ENCODE peak calls at places on chromosomes 12 and 14, in four cellular contexts. One of them, this sample, is unnamed.

GRCh38 chr14:66074546-66074945 is 411.6 kb upstream of the CCDC196 start:
- DNase-seq in activated CD4-positive, alpha-beta T cell treated with anti-CD3 and anti-CD28 coated beads, Interleukin-2, amount 50 U/mL, for 4 hours: no peak
- DNase-seq in Calu3: no peak
- DNase-seq in germinal center: no peak
- DNase-seq in this sample: no peak

GRCh38 chr14:70666364-70666691 is 24.6 kb downstream of the TTC9 start:
- DNase-seq in Calu3: no peak
- DNase-seq in activated CD4-positive, alpha-beta T cell treated with anti-CD3 and anti-CD28 coated beads, Interleukin-2, amount 50 U/mL, for 4 hours: no peak
- DNase-seq in germinal center: no peak
- DNase-seq in this sample: peak

GRCh38 chr14:38731962-38732361 is 371.1 kb downstream of the SEC23A start:
- DNase-seq in Calu3: no peak
- DNase-seq in activated CD4-positive, alpha-beta T cell treated with anti-CD3 and anti-CD28 coated beads, Interleukin-2, amount 50 U/mL, for 4 hours: no peak
- DNase-seq in germinal center: no peak
- DNase-seq in this sample: no peak

GRCh38 chr14:71362920-71363584 is 455.8 kb downstream of the PCNX1 start:
- DNase-seq in activated CD4-positive, alpha-beta T cell treated with anti-CD3 and anti-CD28 coated beads, Interleukin-2, amount 50 U/mL, for 4 hours: no peak
- DNase-seq in germinal center: no peak
- DNase-seq in Calu3: no peak
- DNase-seq in this sample: peak

GRCh38 chr12:131734336-131735152 is 23.7 kb downstream of the SFSWAP start:
- DNase-seq in activated CD4-positive, alpha-beta T cell treated with anti-CD3 and anti-CD28 coated beads, Interleukin-2, amount 50 U/mL, for 4 hours: no peak
- DNase-seq in Calu3: no peak
- DNase-seq in germinal center: no peak
- DNase-seq in this sample: no peak

GRCh38 chr14:106024983-106025604 is 498.7 kb downstream of the TMEM121 start:
- DNase-seq in germinal center: no peak
- DNase-seq in Calu3: no peak
- DNase-seq in activated CD4-positive, alpha-beta T cell treated with anti-CD3 and anti-CD28 coated beads, Interleukin-2, amount 50 U/mL, for 4 hours: no peak
- DNase-seq in this sample: no peak

GRCh38 chr12:51926718-51927117 is 19.4 kb downstream of the ACVRL1 start:
- DNase-seq in germinal center: peak
- DNase-seq in activated CD4-positive, alpha-beta T cell treated with anti-CD3 and anti-CD28 coated beads, Interleukin-2, amount 50 U/mL, for 4 hours: peak
- DNase-seq in Calu3: peak
- DNase-seq in this sample: peak

GRCh38 chr14:66746316-66747006 is 238.5 kb downstream of the GPHN start:
- DNase-seq in Calu3: peak
- DNase-seq in germinal center: peak
- DNase-seq in activated CD4-positive, alpha-beta T cell treated with anti-CD3 and anti-CD28 coated beads, Interleukin-2, amount 50 U/mL, for 4 hours: no peak
- DNase-seq in this sample: peak

GRCh38 chr12:117921922-117922777 is 46.6 kb downstream of the KSR2 start:
- DNase-seq in germinal center: no peak
- DNase-seq in activated CD4-positive, alpha-beta T cell treated with anti-CD3 and anti-CD28 coated beads, Interleukin-2, amount 50 U/mL, for 4 hours: no peak
- DNase-seq in Calu3: no peak
- DNase-seq in this sample: no peak

GRCh38 chr12:67456281-67456918 is 187.2 kb downstream of the CAND1 start:
- DNase-seq in activated CD4-positive, alpha-beta T cell treated with anti-CD3 and anti-CD28 coated beads, Interleukin-2, amount 50 U/mL, for 4 hours: no peak
- DNase-seq in germinal center: no peak
- DNase-seq in Calu3: no peak
- DNase-seq in this sample: peak

GRCh38 chr12:52266514-52266913 is 7.9 kb upstream of the KRT86 start:
- DNase-seq in Calu3: no peak
- DNase-seq in activated CD4-positive, alpha-beta T cell treated with anti-CD3 and anti-CD28 coated beads, Interleukin-2, amount 50 U/mL, for 4 hours: no peak
- DNase-seq in germinal center: no peak
- DNase-seq in this sample: no peak

GRCh38 chr12:56614627-56615026 is 15.5 kb downstream of the BAZ2A start:
- DNase-seq in germinal center: no peak
- DNase-seq in activated CD4-positive, alpha-beta T cell treated with anti-CD3 and anti-CD28 coated beads, Interleukin-2, amount 50 U/mL, for 4 hours: no peak
- DNase-seq in Calu3: no peak
- DNase-seq in this sample: no peak

GRCh38 chr14:50342211-50343080 is 30.3 kb downstream of the DMAC2L start:
- DNase-seq in Calu3: no peak
- DNase-seq in activated CD4-positive, alpha-beta T cell treated with anti-CD3 and anti-CD28 coated beads, Interleukin-2, amount 50 U/mL, for 4 hours: peak
- DNase-seq in germinal center: peak
- DNase-seq in this sample: peak

GRCh38 chr12:121079736-121080272 is 40.8 kb upstream of the OASL start:
- DNase-seq in germinal center: no peak
- DNase-seq in Calu3: no peak
- DNase-seq in activated CD4-positive, alpha-beta T cell treated with anti-CD3 and anti-CD28 coated beads, Interleukin-2, amount 50 U/mL, for 4 hours: no peak
- DNase-seq in this sample: no peak

GRCh38 chr12:1662761-1663439 is 28.0 kb upstream of the ADIPOR2 start:
- DNase-seq in germinal center: no peak
- DNase-seq in Calu3: peak
- DNase-seq in activated CD4-positive, alpha-beta T cell treated with anti-CD3 and anti-CD28 coated beads, Interleukin-2, amount 50 U/mL, for 4 hours: peak
- DNase-seq in this sample: peak

GRCh38 chr12:122730215-122731014 is at the start of gene HCAR1:
- DNase-seq in Calu3: peak
- DNase-seq in germinal center: no peak
- DNase-seq in activated CD4-positive, alpha-beta T cell treated with anti-CD3 and anti-CD28 coated beads, Interleukin-2, amount 50 U/mL, for 4 hours: peak
- DNase-seq in this sample: peak

GRCh38 chr12:107651867-107652449 is 33.6 kb upstream of the PWP1 start:
- DNase-seq in germinal center: no peak
- DNase-seq in Calu3: no peak
- DNase-seq in activated CD4-positive, alpha-beta T cell treated with anti-CD3 and anti-CD28 coated beads, Interleukin-2, amount 50 U/mL, for 4 hours: no peak
- DNase-seq in this sample: no peak

GRCh38 chr14:84343637-84344036 is 1186.3 kb upstream of the FLRT2 start:
- DNase-seq in germinal center: no peak
- DNase-seq in Calu3: no peak
- DNase-seq in activated CD4-positive, alpha-beta T cell treated with anti-CD3 and anti-CD28 coated beads, Interleukin-2, amount 50 U/mL, for 4 hours: no peak
- DNase-seq in this sample: peak